ENCODE peak calls at places on chromosomes 1 and 21, in seven cellular contexts. T is PC-3, F is psoas muscle, W is body of pancreas, J is Peyer's patch, Y is left lung, N is heart right ventricle. U is an unnamed sample. For H3K27me3, the result is how much of the 10 kb centered on the place peaks cover.

GRCh38 chr1:21898326-21899155 is 38.6 kb downstream of the HSPG2 start:
- DNase-seq in T (no peak), F (peak), W (no peak), J (no peak), Y (peak), N (no peak), U (no peak)

GRCh38 chr1:210250998-210251679 is 18.5 kb downstream of the SERTAD4 start:
- DNase-seq in T (peak), F (peak), W (peak), J (peak), Y (peak), N (peak), U (peak)

GRCh38 chr1:186152227-186152944 is 222.7 kb downstream of the TPR start:
- DNase-seq in T (peak), F (no peak), W (no peak), J (no peak), Y (no peak), N (no peak), U (no peak)

GRCh38 chr1:169113613-169114119 is 7.2 kb downstream of the ATP1B1 start:
- DNase-seq in T (peak), F (no peak), W (no peak), J (no peak), Y (no peak), N (no peak), U (no peak)

GRCh38 chr1:100400332-100400933 is 48.1 kb downstream of the CDC14A start:
- DNase-seq in T (no peak), F (no peak), W (no peak), J (no peak), Y (no peak), N (peak), U (no peak)

GRCh38 chr21:38420140-38420539 is 78.1 kb downstream of the ERG start:
- DNase-seq in T (no peak), F (no peak), W (no peak), J (no peak), Y (no peak), N (no peak), U (no peak)

GRCh38 chr1:114353233-114353632 is 157.8 kb downstream of the TRIM33 start:
- DNase-seq in T (peak), F (peak), W (peak), J (no peak), Y (no peak), N (peak), U (peak)

GRCh38 chr1:2418791-2419320 is 6.5 kb upstream of the PEX10 start:
- DNase-seq in T (no peak), F (no peak), W (no peak), J (no peak), Y (no peak), N (no peak), U (no peak)

GRCh38 chr1:218456449-218456848 is 111.3 kb downstream of the TGFB2 start:
- DNase-seq in T (no peak), F (no peak), W (no peak), J (no peak), Y (no peak), N (no peak), U (no peak)

GRCh38 chr21:27425172-27425571 is 458.3 kb upstream of the ADAMTS5 start:
- DNase-seq in T (no peak), F (no peak), W (no peak), J (no peak), Y (no peak), N (no peak), U (no peak)

GRCh38 chr1:85822696-85823095 is 114.5 kb upstream of the ZNHIT6 start:
- DNase-seq in T (peak), F (no peak), W (no peak), J (no peak), Y (no peak), N (no peak), U (no peak)

GRCh38 chr1:117695796-117696505 is 90.1 kb downstream of the TENT5C start:
- DNase-seq in T (peak), F (peak), W (no peak), J (no peak), Y (no peak), N (no peak), U (peak)

GRCh38 chr1:221039616-221040015 is 160.4 kb downstream of the HLX start:
- DNase-seq in T (peak), F (no peak), W (no peak), J (no peak), Y (no peak), N (no peak), U (no peak)

GRCh38 chr1:182235952-182236650 is 155.5 kb downstream of the GLUL start:
- DNase-seq in T (peak), F (peak), W (no peak), J (peak), Y (peak), N (peak), U (no peak)

GRCh38 chr1:38284953-38285352 is 238.4 kb upstream of the POU3F1 start:
- DNase-seq in T (no peak), F (no peak), W (no peak), J (no peak), Y (no peak), N (peak), U (no peak)

GRCh38 chr1:96236156-96236739 is 485.3 kb upstream of the PTBP2 start:
- DNase-seq in T (peak), F (no peak), W (peak), J (no peak), Y (no peak), N (no peak), U (peak)

GRCh38 chr1:170471310-170471839 is 60.6 kb upstream of the GORAB start:
- DNase-seq in T (no peak), F (no peak), W (no peak), J (no peak), Y (no peak), N (no peak), U (no peak)

GRCh38 chr1:151147132-151147503 is 687 bp upstream of the SEMA6C start:
- DNase-seq in T (no peak), F (no peak), W (no peak), J (no peak), Y (no peak), N (no peak), U (no peak)

GRCh38 chr1:172778461-172779455 is 119.9 kb downstream of the FASLG start:
- DNase-seq in T (peak), F (no peak), W (no peak), J (no peak), Y (no peak), N (no peak), U (no peak)

GRCh38 chr1:30801826-30802198 is 44.2 kb upstream of the LAPTM5 start:
- DNase-seq in T (peak), F (peak), W (peak), J (peak), Y (peak), N (peak), U (peak)

GRCh38 chr1:7672864-7673263 is 98.2 kb upstream of the VAMP3 start:
- DNase-seq in T (no peak), F (no peak), W (no peak), J (no peak), Y (no peak), N (no peak), U (no peak)

GRCh38 chr1:204971700-204972336 is 71.2 kb upstream of the CNTN2 start:
- DNase-seq in T (peak), F (no peak), W (no peak), J (no peak), Y (no peak), N (no peak), U (no peak)

GRCh38 chr1:60132108-60132507 is 58.5 kb upstream of the C1orf87 start:
- DNase-seq in T (no peak), F (no peak), W (no peak), J (no peak), Y (no peak), N (no peak), U (no peak)

GRCh38 chr21:44618909-44619308 is 7.0 kb downstream of the KRTAP10-8 start:
- DNase-seq in T (peak), F (no peak), W (no peak), J (no peak), Y (no peak), N (no peak), U (no peak)

GRCh38 chr21:39159342-39160063 is 23.7 kb downstream of the PSMG1 start:
- DNase-seq in T (no peak), F (no peak), W (no peak), J (no peak), Y (no peak), N (no peak), U (no peak)

GRCh38 chr1:202644219-202645096 is 65.8 kb downstream of the SYT2 start:
- DNase-seq in T (no peak), F (no peak), W (no peak), J (no peak), Y (no peak), N (no peak), U (no peak)

GRCh38 chr1:202642212-202642611 is 68.0 kb downstream of the SYT2 start:
- DNase-seq in T (no peak), F (no peak), W (no peak), J (no peak), Y (no peak), N (no peak), U (no peak)

GRCh38 chr1:202643397-202644218 is 66.6 kb downstream of the SYT2 start:
- DNase-seq in T (no peak), F (no peak), W (no peak), J (no peak), Y (peak), N (no peak), U (peak)

GRCh38 chr1:202645097-202645476 is 65.2 kb downstream of the SYT2 start:
- DNase-seq in T (no peak), F (no peak), W (no peak), J (no peak), Y (no peak), N (no peak), U (no peak)

GRCh38 chr1:202642619-202643291 is 67.5 kb downstream of the SYT2 start:
- DNase-seq in T (no peak), F (no peak), W (no peak), J (no peak), Y (peak), N (no peak), U (no peak)
- H3K27me3 ChIP-seq in T (under half), F (half or more), W (under half), J (under half), Y (half or more), N (under half), U (under half)

DNA sequence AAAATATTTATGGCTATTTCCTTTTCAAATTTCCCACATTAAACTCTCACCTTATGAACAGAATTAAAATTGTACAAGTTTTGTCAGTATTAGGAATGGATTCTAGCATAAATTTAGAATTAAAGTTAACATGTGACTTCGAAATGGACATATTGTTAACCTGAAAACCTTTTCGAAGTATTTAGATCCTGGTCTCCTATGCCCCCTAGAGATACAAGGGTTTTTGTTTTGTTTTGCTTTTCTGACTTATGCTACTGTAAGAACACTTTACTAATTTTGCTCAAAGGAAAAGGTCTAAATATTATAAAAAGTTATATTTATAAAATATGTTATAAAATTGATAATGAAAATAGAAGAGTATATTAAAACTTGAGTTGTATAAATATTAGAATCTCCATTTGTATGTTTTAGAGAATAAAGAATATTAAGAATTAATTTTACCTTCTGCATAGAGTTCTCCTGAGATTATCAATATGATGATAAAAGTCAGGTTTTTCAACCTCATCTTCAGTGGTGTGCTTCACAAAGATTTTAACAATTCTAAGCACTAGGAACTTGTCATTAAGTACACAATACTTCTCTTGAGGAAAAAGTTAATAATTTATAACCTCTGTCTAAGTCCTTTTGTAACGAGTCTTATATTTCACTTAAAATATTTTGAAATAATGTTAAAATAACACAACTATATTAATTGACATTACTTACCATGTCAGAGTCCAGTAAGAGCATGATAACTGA is at the start of gene F13B:
- DNase-seq in T (peak), F (no peak), W (no peak), J (no peak), Y (no peak), N (no peak), U (no peak)
- TF ChIP-seq CTCF in T (peak), F (no peak), W (no peak), J (no peak), Y (no peak), N (no peak), U (no peak)

DNA sequence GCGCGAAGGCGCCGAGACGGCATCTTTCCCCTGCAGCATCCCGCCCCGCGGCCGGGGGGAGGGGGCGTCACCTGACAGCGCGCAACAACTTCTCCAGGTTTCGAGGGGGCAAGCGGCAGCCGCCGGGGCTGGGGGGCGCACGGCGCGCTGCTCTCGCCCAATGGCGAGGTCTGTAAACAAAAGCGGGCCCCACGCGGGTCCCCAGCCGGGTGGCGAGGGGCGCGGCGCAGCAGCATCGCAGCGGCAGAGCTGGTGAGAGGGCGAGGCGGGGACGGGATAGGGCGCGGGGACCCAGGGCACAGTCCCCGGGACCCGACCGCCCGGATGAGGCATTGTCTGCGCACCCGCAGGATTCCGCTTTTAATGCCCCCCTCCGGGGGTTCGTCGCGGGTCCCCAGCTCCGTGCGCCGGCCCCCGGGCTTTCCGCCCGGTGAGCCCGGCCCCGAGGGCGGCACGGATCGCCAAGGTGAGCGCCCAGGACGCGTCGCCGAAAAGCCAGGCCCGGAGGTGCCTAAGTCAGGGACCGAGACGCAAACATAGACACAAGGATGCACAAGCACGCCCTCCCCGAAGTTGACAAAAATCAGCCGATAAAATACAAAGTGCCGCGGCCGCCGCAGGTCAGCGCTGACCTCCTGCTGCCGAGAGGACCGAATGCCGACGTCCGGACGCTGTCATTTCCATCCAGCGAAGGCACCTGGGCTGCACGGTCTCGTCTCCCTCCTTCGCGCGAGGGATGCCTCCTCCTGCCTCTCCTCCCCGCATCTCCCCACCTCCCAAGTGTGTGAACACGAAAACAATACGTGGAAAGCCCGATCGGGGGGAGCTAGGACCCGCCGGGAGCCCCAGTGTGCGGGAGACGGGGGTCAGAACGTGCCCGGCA is 101.3 kb upstream of the SOD1 start:
- DNase-seq in T (peak), F (peak), W (no peak), J (peak), Y (no peak), N (no peak), U (peak)
- H3K4me3 ChIP-seq in T (peak), F (peak), W (no peak), J (peak), Y (peak), N (peak), U (no peak)

GRCh38 chr1:47592296-47592975 is 154.6 kb downstream of the FOXD2 start:
- DNase-seq in T (no peak), F (no peak), W (no peak), J (peak), Y (no peak), N (no peak), U (no peak)

GRCh38 chr1:47593598-47594285 is 155.9 kb downstream of the FOXD2 start:
- DNase-seq in T (no peak), F (no peak), W (no peak), J (peak), Y (no peak), N (no peak), U (no peak)

GRCh38 chr1:47593001-47593568 is 155.2 kb downstream of the FOXD2 start:
- DNase-seq in T (no peak), F (no peak), W (no peak), J (no peak), Y (peak), N (no peak), U (no peak)

GRCh38 chr1:47590523-47591225 is 152.8 kb downstream of the FOXD2 start:
- DNase-seq in T (no peak), F (no peak), W (no peak), J (peak), Y (no peak), N (no peak), U (no peak)

DNA sequence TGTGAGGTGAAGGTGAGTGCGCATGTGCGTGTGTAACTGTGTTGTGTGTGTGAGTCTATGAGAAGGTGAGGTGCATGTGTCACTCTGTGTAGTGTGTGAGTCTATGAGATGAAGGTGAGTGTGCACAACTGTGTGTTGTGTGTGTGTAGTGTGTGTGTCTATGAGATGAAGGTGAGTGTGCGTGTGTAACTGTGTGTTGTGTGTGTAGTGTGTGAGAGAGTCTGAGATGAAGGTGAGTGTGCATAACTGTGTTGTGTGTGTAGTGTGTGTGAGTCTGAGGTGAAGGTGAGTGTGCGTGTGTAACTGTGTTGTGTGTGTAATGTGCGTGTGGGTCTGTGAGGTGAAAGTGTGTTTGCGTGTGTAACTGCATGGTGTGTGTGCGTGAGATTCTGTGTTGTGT is 154.0 kb downstream of the FOXD2 start:
- DNase-seq in T (no peak), F (no peak), W (no peak), J (no peak), Y (no peak), N (no peak), U (no peak)
- H3K27me3 ChIP-seq in T (under half), F (under half), W (under half), J (under half), Y (under half), N (under half), U (under half)

DNA sequence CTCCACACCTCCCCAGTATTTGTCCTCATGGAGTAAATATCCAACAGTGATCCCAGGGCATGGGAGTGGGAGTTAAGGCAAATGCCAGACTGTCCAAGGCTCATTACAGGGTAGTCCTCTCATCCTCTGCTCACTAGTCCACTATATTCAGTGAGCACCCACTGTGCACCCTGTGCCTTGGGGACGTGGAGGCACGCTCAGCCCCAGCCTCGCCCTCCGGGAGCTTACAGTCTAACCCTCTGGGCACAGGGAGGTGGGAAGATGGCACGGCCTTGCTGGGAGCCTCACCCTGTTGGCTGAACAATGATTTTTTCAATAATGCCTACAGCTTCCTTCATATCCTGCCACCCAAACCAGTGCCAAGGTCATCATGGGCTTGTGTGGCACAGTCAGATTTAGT is 2.8 kb downstream of the HES2 start:
- DNase-seq in T (no peak), F (no peak), W (no peak), J (no peak), Y (no peak), N (no peak), U (no peak)
- TF ChIP-seq CTCF in T (no peak), F (no peak), W (no peak), J (no peak), Y (no peak), N (no peak), U (no peak)

GRCh38 chr1:41661428-41662060 is 177.1 kb upstream of the EDN2 start:
- DNase-seq in T (no peak), F (peak), W (no peak), J (no peak), Y (peak), N (peak), U (peak)
- H3K4me3 ChIP-seq in T (peak), F (peak), W (no peak), J (peak), Y (peak), N (peak), U (peak)

U was measured in thyroid gland.